ENCODE peak calls at places on chromosome 11, in four cellular contexts. G is ovary, E is HCT116, A is K562. K is an unnamed sample. For H3K4me1, the result is how much of the 10 kb centered on the place peaks cover.

GRCh38 chr11:116167706-116168458 is 604.9 kb downstream of the BUD13 start:
- DNase-seq in A (no peak), E (no peak), G (no peak), K (no peak)

GRCh38 chr11:10592331-10592730 is 23.9 kb upstream of the LYVE1 start:
- DNase-seq in E (peak), A (no peak), G (no peak), K (no peak)

GRCh38 chr11:115256326-115257197 is 247.7 kb downstream of the CADM1 start:
- DNase-seq in G (no peak), A (no peak), E (no peak), K (peak)

GRCh38 chr11:128726464-128727139 is 32.7 kb downstream of the FLI1 start:
- DNase-seq in G (no peak), E (no peak), A (no peak), K (peak)

GRCh38 chr11:58330861-58331260 is 28.0 kb downstream of the OR5B17 start:
- DNase-seq in E (no peak), A (no peak), G (no peak), K (no peak)

GRCh38 chr11:73249304-73249703 is 22.8 kb upstream of the P2RY6 start:
- DNase-seq in E (no peak), A (no peak), G (no peak), K (no peak)

GRCh38 chr11:2260491-2261364 is 9.7 kb downstream of the ASCL2 start:
- DNase-seq in E (no peak), A (no peak), G (no peak), K (peak)

GRCh38 chr11:98545544-98546175 is 475.1 kb upstream of the CNTN5 start:
- DNase-seq in A (no peak), E (no peak), G (no peak), K (no peak)

GRCh38 chr11:68680541-68681231 is 3.7 kb upstream of the GAL start:
- DNase-seq in A (no peak), E (no peak), G (no peak), K (no peak)

GRCh38 chr11:84247129-84247528 is 961.0 kb upstream of the CCDC90B start:
- DNase-seq in G (no peak), E (no peak), A (no peak), K (no peak)

GRCh38 chr11:818396-819128 is at the start of gene PNPLA2:
- DNase-seq in E (no peak), G (peak), A (no peak), K (peak)
- TF ChIP-seq POLR2A in E (no peak), G (peak), A (no peak), K (no peak)

GRCh38 chr11:8808226-8808585 is 102.8 kb upstream of the AKIP1 start:
- DNase-seq in A (no peak), E (no peak), G (no peak), K (no peak)
- H3K4me1 ChIP-seq in A (under half), E (under half), G (under half), K (under half)

DNA sequence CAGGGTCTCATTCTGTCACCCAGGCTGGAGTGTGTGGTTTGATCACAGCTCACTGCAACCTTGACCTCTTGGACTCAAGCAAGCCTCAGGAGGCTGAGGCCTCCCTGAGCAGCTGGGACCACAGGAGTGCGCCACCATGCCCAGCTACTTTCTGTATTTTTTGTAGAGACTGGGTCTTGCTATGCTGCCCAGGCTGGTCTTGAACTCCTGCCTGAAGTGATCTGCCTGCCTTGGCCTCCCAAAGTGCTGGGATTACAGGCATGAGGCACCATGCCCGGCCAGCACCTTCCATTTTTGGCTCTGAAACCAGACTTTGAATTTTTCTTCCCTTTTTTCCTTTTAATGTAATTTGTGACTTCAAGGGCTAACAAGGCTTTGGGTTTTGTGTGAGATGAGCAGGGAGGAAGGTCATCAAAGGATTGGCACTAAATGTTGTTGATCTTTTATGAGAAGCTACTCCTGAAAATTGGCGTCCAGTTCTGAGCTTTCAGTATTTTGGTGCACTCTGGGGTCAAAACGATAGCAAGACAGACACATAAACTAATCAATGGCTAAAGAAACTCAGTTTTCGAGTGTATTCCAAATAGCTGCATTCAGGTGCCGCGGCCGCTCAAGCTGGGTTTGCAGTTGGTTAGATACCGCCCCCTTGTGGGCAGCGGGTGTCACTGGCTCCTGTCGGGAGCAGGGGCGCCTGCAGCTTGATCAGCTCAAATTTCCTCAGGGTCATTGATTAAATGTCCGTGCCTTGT is 51.9 kb upstream of the CLMP start:
- DNase-seq in E (peak), A (peak), G (peak), K (peak)
- TF ChIP-seq POLR2A in E (no peak), A (no peak), G (no peak), K (no peak)

GRCh38 chr11:100636536-100636935 is 50.6 kb upstream of the ARHGAP42 start:
- DNase-seq in E (no peak), A (no peak), G (no peak), K (no peak)

GRCh38 chr11:100637706-100638105 is 49.4 kb upstream of the ARHGAP42 start:
- DNase-seq in A (no peak), E (no peak), G (no peak), K (no peak)

GRCh38 chr11:100638648-100639047 is 48.4 kb upstream of the ARHGAP42 start:
- DNase-seq in E (no peak), A (no peak), G (no peak), K (no peak)

GRCh38 chr11:100632970-100633452 is 54.1 kb upstream of the ARHGAP42 start:
- DNase-seq in A (peak), E (no peak), G (peak), K (no peak)

DNA sequence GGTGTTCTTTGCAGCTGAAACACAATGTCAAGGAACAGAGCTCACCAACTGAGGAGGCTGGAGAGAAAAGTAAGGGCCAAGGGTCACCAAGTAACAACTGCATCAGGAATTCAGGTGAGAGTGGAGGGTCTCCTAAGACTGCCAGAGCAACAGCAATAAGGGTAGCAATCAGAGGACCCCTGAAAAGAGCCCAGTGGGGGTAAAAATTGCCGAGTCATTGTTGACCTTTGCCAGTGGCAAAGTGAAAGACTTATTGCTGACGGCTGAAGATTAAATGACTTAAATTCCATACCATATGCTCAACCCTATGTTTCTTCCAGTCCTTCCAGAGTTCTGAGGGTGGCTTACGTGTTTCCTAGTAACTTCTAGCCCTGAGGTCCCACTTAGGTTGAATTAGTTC is 51.9 kb upstream of the ARHGAP42 start:
- DNase-seq in E (no peak), A (no peak), G (no peak), K (no peak)
- H3K4me1 ChIP-seq in E (under half), A (under half), G (under half), K (under half)

DNA sequence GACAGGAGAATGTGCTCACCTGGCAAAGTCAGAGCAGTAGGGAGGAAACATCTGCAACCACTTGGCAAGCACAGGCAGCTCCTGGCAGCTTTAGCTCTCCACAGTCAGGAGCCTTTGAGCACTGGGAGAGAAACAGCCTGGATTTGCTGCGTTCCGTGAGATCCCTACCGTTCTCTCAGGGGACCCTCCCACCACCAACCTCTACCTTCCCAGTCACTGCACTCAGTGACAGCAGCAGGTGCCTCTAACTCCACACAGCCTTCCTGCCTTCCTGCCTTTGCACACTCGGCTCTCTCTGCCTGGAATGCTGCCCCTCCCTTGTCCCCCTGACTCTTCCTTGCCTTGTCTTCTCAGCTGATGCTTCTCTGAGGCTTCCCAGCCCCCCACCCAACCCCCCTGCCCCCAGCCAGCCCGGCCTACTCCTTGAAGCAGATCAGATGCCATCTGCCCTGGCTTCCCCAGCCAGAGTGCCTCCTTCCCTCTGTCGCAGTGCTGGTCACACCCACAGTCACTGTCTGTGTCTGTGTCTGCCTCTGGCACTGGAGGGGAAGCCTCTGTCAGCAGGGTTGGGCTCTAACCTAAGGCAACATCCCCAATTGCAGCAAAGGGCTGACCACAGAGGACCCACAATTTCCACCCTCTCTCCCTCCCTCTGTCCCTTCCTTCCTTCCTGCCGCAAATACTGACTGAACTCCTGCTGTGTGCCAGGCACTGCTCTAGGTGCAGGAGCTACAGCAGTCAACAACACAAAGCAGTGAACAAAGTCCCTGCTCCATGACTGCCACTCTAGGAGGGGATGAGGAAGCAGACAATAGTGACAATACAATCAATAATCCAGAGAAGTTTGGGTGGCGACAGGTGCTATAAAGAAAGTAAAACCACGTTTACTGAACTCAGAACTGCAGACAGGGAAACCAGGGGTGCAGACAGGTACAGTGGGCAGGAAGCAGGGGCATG is 14.8 kb upstream of the TSKU start:
- DNase-seq in A (no peak), G (no peak), E (no peak), K (peak)
- TF ChIP-seq POLR2A in A (no peak), G (no peak), E (no peak), K (no peak)